ENCODE peak calls at places on chromosome 1, in five cellular contexts. S, W, Y, A and R are unnamed samples.

GRCh38 chr1:163130250-163130856 is 61.2 kb downstream of the RGS4 start:
- DNase-seq in Y (no peak), A (no peak), S (no peak), W (no peak), R (no peak)

GRCh38 chr1:30857964-30858363 is 50.6 kb downstream of the SDC3 start:
- DNase-seq in A (no peak), Y (no peak), S (no peak), W (no peak), R (no peak)

GRCh38 chr1:7218210-7218832 is 433.1 kb downstream of the CAMTA1 start:
- DNase-seq in A (peak), W (peak), Y (no peak), S (no peak), R (peak)

GRCh38 chr1:115282825-115283224 is 55.2 kb downstream of the NGF start:
- DNase-seq in W (peak), S (no peak), Y (peak), A (no peak), R (no peak)

GRCh38 chr1:7008331-7008730 is 223.1 kb downstream of the CAMTA1 start:
- DNase-seq in W (no peak), S (no peak), A (no peak), Y (no peak), R (no peak)

GRCh38 chr1:214422137-214422671 is 129.2 kb downstream of the PTPN14 start:
- DNase-seq in W (no peak), Y (no peak), A (no peak), S (no peak), R (no peak)

GRCh38 chr1:108141604-108142003 is 58.5 kb downstream of the SLC25A24 start:
- DNase-seq in Y (no peak), A (no peak), S (no peak), W (no peak), R (no peak)

GRCh38 chr1:157157481-157158190 is 19.4 kb upstream of the ETV3 start:
- DNase-seq in S (no peak), W (no peak), A (peak), Y (no peak), R (no peak)

GRCh38 chr1:4650486-4650885 is 3.9 kb upstream of the AJAP1 start:
- DNase-seq in S (peak), Y (no peak), A (no peak), W (no peak), R (peak)

GRCh38 chr1:90716552-90717355 is at the start of gene BARHL2:
- DNase-seq in W (no peak), S (no peak), Y (no peak), A (peak), R (no peak)

GRCh38 chr1:1911390-1912041 is 3.5 kb upstream of the CALML6 start:
- DNase-seq in W (no peak), A (no peak), Y (peak), S (no peak), R (no peak)

GRCh38 chr1:109239580-109240068 is 9.7 kb upstream of the CELSR2 start:
- DNase-seq in W (no peak), S (no peak), Y (no peak), A (peak), R (no peak)

GRCh38 chr1:207454046-207454964 is at the start of gene CR2:
- DNase-seq in A (no peak), W (peak), S (no peak), Y (peak), R (no peak)

GRCh38 chr1:192805832-192806323 is 3.0 kb upstream of the RGS2 start:
- DNase-seq in W (no peak), A (peak), S (peak), Y (no peak), R (peak)

GRCh38 chr1:61839702-61840101 is 97.4 kb downstream of the PATJ start:
- DNase-seq in W (no peak), S (no peak), A (no peak), Y (no peak), R (peak)

GRCh38 chr1:200437556-200438203 is 27.8 kb upstream of the ZNF281 start:
- DNase-seq in W (no peak), Y (no peak), A (no peak), S (no peak), R (no peak)

GRCh38 chr1:33515112-33515511 is 42.7 kb downstream of the ZSCAN20 start:
- DNase-seq in Y (no peak), A (no peak), W (no peak), S (no peak), R (no peak)

GRCh38 chr1:203797948-203798347 is 2.5 kb downstream of the ZBED6 start:
- DNase-seq in W (peak), Y (peak), A (peak), S (no peak), R (no peak)

GRCh38 chr1:10852486-10852885 is 56.0 kb upstream of the CASZ1 start:
- DNase-seq in A (no peak), S (no peak), Y (no peak), W (no peak), R (no peak)

GRCh38 chr1:201568258-201568657 is 29.3 kb downstream of the NAV1 start:
- DNase-seq in A (no peak), W (no peak), S (no peak), Y (no peak), R (no peak)

GRCh38 chr1:229028509-229028908 is 242.4 kb upstream of the RAB4A start:
- DNase-seq in A (no peak), S (no peak), Y (no peak), W (no peak), R (no peak)

GRCh38 chr1:245605480-245606156 is 450.8 kb downstream of the KIF26B start:
- DNase-seq in W (no peak), Y (no peak), A (peak), S (no peak), R (no peak)

GRCh38 chr1:246775531-246776385 is 51.5 kb downstream of the SCCPDH start:
- DNase-seq in Y (no peak), A (no peak), S (no peak), W (no peak), R (no peak)

GRCh38 chr1:28056129-28056925 is 32.1 kb downstream of the EYA3 start:
- DNase-seq in Y (no peak), W (no peak), S (peak), A (no peak), R (peak)

GRCh38 chr1:26190373-26190987 is at the start of gene CATSPER4:
- DNase-seq in S (no peak), W (no peak), Y (no peak), A (peak), R (no peak)

GRCh38 chr1:87134061-87134460 is 194.6 kb upstream of the LMO4 start:
- DNase-seq in Y (no peak), S (no peak), W (no peak), A (no peak), R (no peak)

GRCh38 chr1:152997911-152998310 is 3.6 kb upstream of the SPRR3 start:
- DNase-seq in A (no peak), Y (no peak), S (no peak), W (no peak), R (no peak)

GRCh38 chr1:178645157-178645825 is 79.8 kb upstream of the RALGPS2 start:
- DNase-seq in A (no peak), Y (no peak), W (no peak), S (no peak), R (no peak)

GRCh38 chr1:108050134-108050533 is 85.2 kb upstream of the VAV3 start:
- DNase-seq in A (no peak), W (no peak), S (no peak), Y (peak), R (no peak)

GRCh38 chr1:65108025-65108692 is 39.8 kb upstream of the AK4 start:
- DNase-seq in S (no peak), A (no peak), Y (no peak), W (peak), R (no peak)

GRCh38 chr1:235149824-235150223 is 11.2 kb downstream of the RBM34 start:
- DNase-seq in W (no peak), A (no peak), Y (no peak), S (no peak), R (no peak)

GRCh38 chr1:219416598-219417238 is 196.2 kb downstream of the ZC3H11B start:
- DNase-seq in Y (peak), W (peak), S (no peak), A (peak), R (no peak)

GRCh38 chr1:222165625-222166024 is 382.3 kb downstream of the HHIPL2 start:
- DNase-seq in W (no peak), Y (no peak), S (no peak), A (no peak), R (no peak)

GRCh38 chr1:222167896-222168295 is 380.0 kb downstream of the HHIPL2 start:
- DNase-seq in W (no peak), S (no peak), A (no peak), Y (no peak), R (no peak)

GRCh38 chr1:222163895-222164294 is 384.0 kb downstream of the HHIPL2 start:
- DNase-seq in W (no peak), A (no peak), S (no peak), Y (no peak), R (no peak)

GRCh38 chr1:222168621-222169020 is 379.3 kb downstream of the HHIPL2 start:
- DNase-seq in A (no peak), S (no peak), W (no peak), Y (no peak), R (no peak)

DNA sequence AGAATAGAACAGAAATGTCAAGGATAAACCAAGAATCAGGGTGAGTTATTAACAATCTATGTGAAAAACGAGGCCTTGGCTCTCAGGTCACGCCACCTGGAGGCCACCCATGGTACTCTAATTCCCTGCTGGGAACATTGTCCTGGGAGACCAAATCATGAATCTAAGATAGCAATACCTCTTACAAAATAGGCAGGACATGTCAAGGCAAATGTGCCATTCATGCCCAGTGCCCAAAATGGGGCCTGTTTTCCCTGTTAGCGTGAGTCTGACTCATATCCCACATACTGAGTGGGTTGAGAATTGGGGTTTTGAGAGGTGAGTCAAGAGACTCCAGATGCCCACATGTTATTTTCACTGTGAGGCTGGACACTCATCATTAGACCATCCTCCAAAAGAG is 380.8 kb downstream of the HHIPL2 start:
- DNase-seq in W (peak), S (peak), A (peak), Y (no peak), R (peak)
- TF ChIP-seq CTCF in W (peak), S (peak), A (peak), Y (peak), R (peak)

GRCh38 chr1:36304521-36304920 is 1.6 kb upstream of the SH3D21 start:
- DNase-seq in W (no peak), S (no peak), A (no peak), Y (no peak), R (no peak)

GRCh38 chr1:36306210-36306901 is at the start of gene SH3D21:
- DNase-seq in Y (no peak), A (no peak), S (no peak), W (peak), R (no peak)

GRCh38 chr1:36304970-36305914 is 926 bp upstream of the SH3D21 start:
- DNase-seq in Y (no peak), A (no peak), W (no peak), S (no peak), R (no peak)

GRCh38 chr1:36306902-36307456 is 811 bp downstream of the SH3D21 start:
- DNase-seq in S (no peak), W (peak), Y (peak), A (peak), R (peak)

GRCh38 chr1:36305915-36306209 is 306 bp upstream of the SH3D21 start:
- DNase-seq in W (no peak), Y (no peak), A (no peak), S (no peak), R (no peak)
- H3K4me3 ChIP-seq in W (no peak), Y (peak), A (no peak), S (peak), R (no peak)

GRCh38 chr1:225451840-225452515 is 24.1 kb upstream of the LBR start:
- DNase-seq in Y (no peak), A (no peak), W (no peak), S (no peak), R (no peak)
- TF ChIP-seq CTCF in Y (no peak), A (no peak), W (no peak), S (no peak), R (no peak)

GRCh38 chr1:56028244-56028643 is 551.1 kb downstream of the PLPP3 start:
- DNase-seq in S (no peak), A (no peak), W (no peak), Y (no peak), R (no peak)

GRCh38 chr1:56019922-56020321 is 559.4 kb downstream of the PLPP3 start:
- DNase-seq in S (no peak), W (no peak), A (no peak), Y (no peak), R (no peak)

GRCh38 chr1:56019472-56019871 is 559.9 kb downstream of the PLPP3 start:
- DNase-seq in S (no peak), Y (no peak), A (no peak), W (no peak), R (no peak)

GRCh38 chr1:56025942-56026341 is 553.4 kb downstream of the PLPP3 start:
- DNase-seq in Y (no peak), A (no peak), W (no peak), S (peak), R (peak)

GRCh38 chr1:56024155-56024554 is 555.2 kb downstream of the PLPP3 start:
- DNase-seq in S (no peak), A (no peak), W (no peak), Y (no peak), R (no peak)
- H3K4me3 ChIP-seq in S (no peak), A (no peak), W (no peak), Y (no peak), R (no peak)

DNA sequence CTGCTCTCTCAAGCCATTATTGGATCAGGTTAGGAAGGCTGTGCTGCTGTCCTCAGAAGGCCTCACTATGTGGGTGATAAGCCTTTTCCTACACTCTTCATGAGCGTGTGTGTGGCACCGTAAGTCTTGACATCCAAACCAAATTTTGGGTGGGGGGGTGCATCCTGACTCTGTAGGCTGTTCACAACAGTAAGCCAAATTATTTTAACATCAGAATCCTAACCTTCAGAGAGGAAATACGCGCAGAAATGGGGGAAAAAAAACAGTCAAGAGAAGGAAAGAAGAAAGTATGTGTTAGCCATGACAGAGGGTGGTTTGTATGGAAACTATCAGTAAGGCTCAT is 21.0 kb downstream of the STPG1 start:
- DNase-seq in W (no peak), A (no peak), S (no peak), Y (no peak), R (no peak)
- TF ChIP-seq CTCF in W (no peak), A (peak), S (no peak), Y (no peak), R (no peak)

DNA sequence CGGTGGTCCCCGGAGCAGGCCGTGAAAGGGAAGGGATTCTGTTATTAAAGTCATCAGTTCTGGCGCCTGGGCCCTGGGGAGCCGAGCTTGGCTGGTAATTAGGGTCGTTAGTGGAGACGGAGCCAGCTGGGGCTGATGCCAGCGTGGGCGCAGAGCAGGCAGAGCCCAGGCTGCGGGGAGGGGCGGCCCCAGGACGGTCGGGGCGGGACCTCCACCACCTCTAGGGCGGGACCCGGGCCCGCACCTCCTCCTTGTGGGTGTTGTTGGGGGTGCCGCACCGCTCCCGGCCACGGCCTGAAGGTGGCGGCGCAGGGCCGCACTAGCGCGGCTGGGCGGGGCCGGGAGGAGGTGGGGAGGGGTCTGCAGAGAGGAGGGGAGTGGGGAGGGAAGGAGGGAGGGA is 470.6 kb downstream of the PTPRU start:
- DNase-seq in S (no peak), W (no peak), Y (no peak), A (peak), R (no peak)
- H3K4me3 ChIP-seq in S (no peak), W (no peak), Y (no peak), A (no peak), R (no peak)

GRCh38 chr1:155092131-155092530 is 13.5 kb downstream of the EFNA3 start:
- DNase-seq in W (no peak), A (no peak), S (no peak), Y (no peak), R (no peak)

GRCh38 chr1:155094622-155094948 is 15.9 kb downstream of the EFNA3 start:
- DNase-seq in Y (no peak), S (no peak), A (no peak), W (no peak), R (no peak)

GRCh38 chr1:155092641-155093040 is 14.0 kb downstream of the EFNA3 start:
- DNase-seq in Y (no peak), A (no peak), W (no peak), S (no peak), R (no peak)

GRCh38 chr1:155091071-155092051 is 12.7 kb downstream of the EFNA3 start:
- DNase-seq in S (no peak), A (peak), W (peak), Y (peak), R (peak)

GRCh38 chr1:155093938-155094621 is 15.4 kb downstream of the EFNA3 start:
- DNase-seq in S (no peak), W (no peak), Y (peak), A (peak), R (no peak)
- TF ChIP-seq CTCF in S (peak), W (peak), Y (peak), A (peak), R (peak)

GRCh38 chr1:211574705-211575104 is 4.3 kb downstream of the SLC30A1 start:
- DNase-seq in W (no peak), A (peak), S (no peak), Y (no peak), R (no peak)
- H3K4me3 ChIP-seq in W (no peak), A (no peak), S (no peak), Y (no peak), R (no peak)